ENCODE peak calls at places on chromosome 13, in six cellular contexts. N, B, G, D, K and A are unnamed samples.

GRCh38 chr13:107376393-107377085 is 808.6 kb upstream of the ARGLU1 start:
- DNase-seq in K (no peak), B (no peak), N (no peak), D (no peak), G (peak), A (no peak)

GRCh38 chr13:38636756-38637155 is 50.1 kb upstream of the FREM2 start:
- DNase-seq in K (no peak), G (no peak), D (no peak), B (no peak), N (peak), A (no peak)

GRCh38 chr13:103250071-103250470 is 183.9 kb upstream of the SLC10A2 start:
- DNase-seq in D (no peak), B (no peak), G (no peak), N (no peak), K (no peak), A (no peak)

GRCh38 chr13:20198781-20199180 is 6.0 kb upstream of the GJB2 start:
- DNase-seq in N (no peak), K (no peak), G (no peak), D (no peak), B (no peak), A (no peak)

GRCh38 chr13:111177081-111177711 is 62.1 kb downstream of the ARHGEF7 start:
- DNase-seq in N (peak), D (peak), B (peak), K (no peak), G (peak), A (no peak)

GRCh38 chr13:105363747-105364177 is 1171.7 kb downstream of the EFNB2 start:
- DNase-seq in K (no peak), B (no peak), D (no peak), G (no peak), N (no peak), A (no peak)

GRCh38 chr13:51152713-51153112 is 41.6 kb upstream of the C13orf42 start:
- DNase-seq in B (no peak), N (no peak), D (no peak), K (no peak), G (no peak), A (no peak)

GRCh38 chr13:96089749-96090239 is at the start of gene HS6ST3:
- DNase-seq in G (no peak), D (no peak), B (peak), K (no peak), N (peak), A (no peak)

GRCh38 chr13:107870400-107870799 is 344.9 kb downstream of the LIG4 start:
- DNase-seq in D (no peak), N (no peak), K (no peak), B (no peak), G (no peak), A (no peak)

GRCh38 chr13:21137696-21138095 is 38.7 kb downstream of the SKA3 start:
- DNase-seq in B (no peak), N (no peak), D (no peak), K (no peak), G (peak), A (no peak)

GRCh38 chr13:24110011-24110410 is 50.5 kb upstream of the SPATA13 start:
- DNase-seq in K (no peak), G (no peak), N (no peak), B (no peak), D (no peak), A (no peak)

GRCh38 chr13:48304132-48304876 is 753 bp downstream of the RB1 start:
- DNase-seq in K (no peak), B (peak), G (peak), N (peak), D (peak), A (peak)
- TF ChIP-seq POLR2A in K (no peak), B (no peak), G (no peak), N (no peak), D (no peak), A (no peak)

GRCh38 chr13:40194204-40194806 is 472.1 kb downstream of the FOXO1 start:
- DNase-seq in G (no peak), N (no peak), B (no peak), D (no peak), K (no peak), A (no peak)
- TF ChIP-seq POLR2A in G (no peak), N (no peak), B (no peak), D (no peak), K (no peak), A (no peak)

DNA sequence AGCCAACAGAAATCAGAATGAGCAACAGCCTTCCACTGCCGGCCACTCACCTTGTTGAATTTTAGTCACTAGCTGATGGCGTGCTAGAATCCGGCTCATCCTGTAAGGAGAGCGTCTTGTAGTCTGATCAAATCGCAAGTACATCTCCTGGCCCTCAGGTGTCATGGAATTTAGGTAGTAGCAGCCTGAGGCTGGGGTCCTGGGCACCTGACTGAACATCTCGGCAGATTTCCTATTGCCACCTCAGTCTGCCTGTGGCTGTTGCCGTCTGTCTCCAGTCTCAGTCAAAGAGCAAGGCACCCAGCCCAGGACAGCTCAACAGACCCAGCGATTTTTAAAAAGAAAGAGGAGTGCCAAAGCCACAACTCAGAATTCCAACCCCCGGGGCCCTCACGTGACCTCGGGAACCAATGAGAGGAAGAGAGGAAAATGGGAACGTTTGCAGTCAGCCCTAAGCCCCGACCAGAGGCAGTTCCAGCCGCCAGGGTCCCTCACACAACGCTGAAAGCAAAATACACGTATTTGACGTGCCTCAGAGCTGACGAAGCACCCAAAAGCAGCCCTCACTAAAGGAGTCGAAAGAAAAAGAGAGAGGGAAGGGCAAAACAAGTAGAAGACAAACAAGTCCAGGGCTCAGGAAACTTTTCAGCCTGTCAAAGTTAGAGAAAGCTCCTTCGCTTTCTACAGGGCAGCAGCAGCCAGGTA is at the start of gene STARD13:
- DNase-seq in D (peak), K (peak), G (peak), N (peak), B (peak), A (peak)
- TF ChIP-seq POLR2A in D (peak), K (peak), G (peak), N (peak), B (peak), A (peak)

DNA sequence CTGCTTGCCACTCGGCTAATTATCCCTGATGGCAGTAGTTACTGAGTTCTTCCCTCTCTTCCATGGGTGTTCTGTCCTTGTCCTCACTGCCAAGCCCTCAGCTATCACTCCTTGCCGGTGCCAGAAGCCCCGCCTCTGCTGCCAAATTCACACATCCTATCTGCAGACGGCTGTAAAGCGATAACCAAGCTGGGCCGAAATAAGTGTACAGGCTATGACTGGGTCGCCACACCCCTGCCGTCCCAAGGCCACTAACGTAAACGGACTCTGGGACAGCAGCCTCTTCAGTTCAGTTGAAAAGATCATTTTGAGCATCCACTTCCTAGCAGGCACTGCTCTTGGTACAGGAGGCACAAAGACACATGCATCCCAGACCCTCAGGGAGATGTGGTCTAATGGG is 13.3 kb downstream of the SLC7A1 start:
- DNase-seq in K (no peak), B (no peak), G (no peak), D (no peak), N (peak), A (no peak)
- TF ChIP-seq POLR2A in K (no peak), B (no peak), G (no peak), D (no peak), N (no peak), A (no peak)

GRCh38 chr13:113153810-113154748 is 4.4 kb upstream of the PROZ start:
- DNase-seq in K (peak), N (peak), G (peak), D (peak), B (peak), A (peak)
- TF ChIP-seq POLR2A in K (peak), N (peak), G (peak), D (no peak), B (peak), A (peak)